ENCODE peak calls at places on chromosomes 16 and 17, in ten cellular contexts. E is T-helper 17 cell; V is stimulated activated naive CD8-positive, alpha-beta T cell treated with anti-CD3 and anti-CD28 coated beads, Interleukin-15, Interleukin-2, amounts not matched to agents 100 U/mL and 50 U/mL, for 24 hours; F is psoas muscle; K is SK-N-SH treated with all-trans-retinoic acid at 6 μM for 48 hours; T is foreskin keratinocyte; B is HepG2; Q is left lung; I is PC-3; A is activated CD4-positive, alpha-beta T cell treated with anti-CD3 and anti-CD28 coated beads for 36 hours. J is an unnamed sample.

GRCh38 chr16:69399361-69399760 is 13.6 kb upstream of the TERF2 start:
- ATAC-seq in E (no peak), V (peak; percentile 51), F (no peak), K (peak; percentile 55), T (no peak), B (no peak), Q (no peak), I (no peak), A (peak; percentile 77), J (no peak)

GRCh38 chr17:64028874-64029464 is 8.5 kb upstream of the ICAM2 start:
- ATAC-seq in E (no peak), V (no peak), F (peak; percentile 72), K (peak; percentile 85), T (peak; percentile 58), B (peak; percentile 57), Q (peak; percentile 62), I (peak; percentile 68), A (no peak), J (peak; percentile 69)

GRCh38 chr16:88449267-88449561 is 3.9 kb upstream of the ZFPM1 start:
- ATAC-seq in E (no peak), V (no peak), F (no peak), K (no peak), T (no peak), B (no peak), Q (no peak), I (no peak), A (no peak), J (no peak)

GRCh38 chr16:85750021-85750826 is 672 bp downstream of the C16orf74 start:
- ATAC-seq in E (peak; percentile 41), V (no peak), F (no peak), K (peak; percentile 64), T (peak; percentile 11), B (no peak), Q (peak; percentile 40), I (peak; percentile 6), A (no peak), J (no peak)

GRCh38 chr16:66247516-66248089 is 118.9 kb upstream of the CDH5 start:
- ATAC-seq in E (no peak), V (no peak), F (peak; percentile 59), K (no peak), T (no peak), B (no peak), Q (peak; percentile 46), I (peak; percentile 60), A (no peak), J (peak; percentile 57)

GRCh38 chr17:31731119-31731518 is 127.9 kb downstream of the COPRS start:
- ATAC-seq in E (no peak), V (no peak), F (no peak), K (no peak), T (no peak), B (no peak), Q (no peak), I (no peak), A (no peak), J (no peak)

GRCh38 chr16:68281368-68282063 is 17.2 kb downstream of the SLC7A6 start:
- ATAC-seq in E (peak; percentile 61), V (peak; percentile 67), F (peak; percentile 21), K (no peak), T (no peak), B (peak; percentile 97), Q (no peak), I (no peak), A (peak; percentile 28), J (no peak)

GRCh38 chr16:85437161-85438052 is 175.7 kb upstream of the GSE1 start:
- ATAC-seq in E (no peak), V (no peak), F (no peak), K (no peak), T (no peak), B (no peak), Q (peak; percentile 83), I (no peak), A (no peak), J (peak; percentile 85)

GRCh38 chr17:28717578-28718316 is at the start of gene RAB34:
- ATAC-seq in E (no peak), V (no peak), F (peak; percentile 11), K (no peak), T (peak; percentile 45), B (no peak), Q (peak; percentile 63), I (peak; percentile 58), A (no peak), J (peak; percentile 12)

GRCh38 chr16:71226229-71227141 is 4.0 kb downstream of the HYDIN start:
- ATAC-seq in E (no peak), V (no peak), F (no peak), K (no peak), T (no peak), B (no peak), Q (no peak), I (no peak), A (no peak), J (no peak)

GRCh38 chr17:42536372-42537155 is 523 bp downstream of the NAGLU start:
- ATAC-seq in E (peak; percentile 70), V (peak; percentile 79), F (peak; percentile 81), K (peak; percentile 77), T (peak; percentile 69), B (peak; percentile 69), Q (peak; percentile 82), I (peak; percentile 80), A (peak; percentile 76), J (peak; percentile 64)

GRCh38 chr16:81831722-81832126 is 52.6 kb downstream of the PLCG2 start:
- ATAC-seq in E (peak; percentile 65), V (peak; percentile 80), F (no peak), K (no peak), T (no peak), B (peak; percentile 48), Q (peak; percentile 85), I (peak; percentile 15), A (peak; percentile 91), J (peak; percentile 34)

GRCh38 chr16:20865420-20866126 is 34.6 kb downstream of the DCUN1D3 start:
- ATAC-seq in E (no peak), V (peak; percentile 19), F (no peak), K (peak; percentile 35), T (peak; percentile 73), B (no peak), Q (no peak), I (peak; percentile 47), A (peak; percentile 77), J (peak; percentile 74)

GRCh38 chr17:34850023-34850422 is 111.2 kb downstream of the CCT6B start:
- ATAC-seq in E (no peak), V (no peak), F (no peak), K (no peak), T (no peak), B (no peak), Q (no peak), I (no peak), A (no peak), J (no peak)

GRCh38 chr16:29911676-29912010 is 11.4 kb downstream of the ASPHD1 start:
- ATAC-seq in E (no peak), V (no peak), F (peak; percentile 31), K (no peak), T (no peak), B (peak; percentile 27), Q (no peak), I (no peak), A (no peak), J (no peak)

GRCh38 chr17:50660042-50660886 is 25.6 kb downstream of the ABCC3 start:
- ATAC-seq in E (no peak), V (no peak), F (peak; percentile 49), K (peak; percentile 57), T (no peak), B (peak; percentile 68), Q (peak; percentile 60), I (peak; percentile 32), A (no peak), J (peak; percentile 14)

GRCh38 chr16:2457946-2458345 is 2.0 kb upstream of the TEDC2 start:
- ATAC-seq in E (no peak), V (no peak), F (no peak), K (no peak), T (no peak), B (no peak), Q (peak; percentile 64), I (no peak), A (no peak), J (no peak)

GRCh38 chr16:84552135-84552534 is 47.7 kb upstream of the MEAK7 start:
- ATAC-seq in E (no peak), V (no peak), F (no peak), K (no peak), T (no peak), B (no peak), Q (no peak), I (no peak), A (no peak), J (no peak)

GRCh38 chr17:43591750-43592562 is 45.8 kb upstream of the ETV4 start:
- ATAC-seq in E (no peak), V (no peak), F (peak; percentile 58), K (peak; percentile 94), T (peak; percentile 34), B (no peak), Q (peak; percentile 81), I (peak; percentile 87), A (no peak), J (peak; percentile 34)

GRCh38 chr16:46638947-46639925 is 18.1 kb upstream of the SHCBP1 start:
- ATAC-seq in E (no peak), V (no peak), F (no peak), K (peak; percentile 65), T (peak; percentile 73), B (no peak), Q (no peak), I (peak; percentile 15), A (no peak), J (peak; percentile 80)

GRCh38 chr16:50839920-50840729 is 98.2 kb downstream of the CYLD start:
- ATAC-seq in E (no peak), V (no peak), F (no peak), K (no peak), T (no peak), B (no peak), Q (no peak), I (no peak), A (no peak), J (no peak)

GRCh38 chr17:50147841-50148225 is 2.6 kb downstream of the PPP1R9B start:
- ATAC-seq in E (no peak), V (no peak), F (peak; percentile 24), K (peak; percentile 25), T (no peak), B (peak; percentile 78), Q (no peak), I (no peak), A (no peak), J (no peak)

GRCh38 chr16:15542734-15543347 is 100.1 kb downstream of the MARF1 start:
- ATAC-seq in E (no peak), V (no peak), F (no peak), K (no peak), T (no peak), B (no peak), Q (no peak), I (no peak), A (no peak), J (no peak)

GRCh38 chr17:10033982-10034381 is 128.9 kb upstream of the RCVRN start:
- ATAC-seq in E (no peak), V (no peak), F (peak; percentile 45), K (no peak), T (no peak), B (no peak), Q (peak; percentile 50), I (no peak), A (no peak), J (no peak)

GRCh38 chr16:49757744-49758069 is 98.2 kb downstream of the ZNF423 start:
- ATAC-seq in E (no peak), V (no peak), F (no peak), K (no peak), T (no peak), B (no peak), Q (no peak), I (no peak), A (no peak), J (no peak)

GRCh38 chr17:55057184-55057583 is 88.6 kb downstream of the STXBP4 start:
- ATAC-seq in E (no peak), V (no peak), F (no peak), K (no peak), T (peak; percentile 61), B (no peak), Q (no peak), I (peak; percentile 82), A (no peak), J (no peak)

GRCh38 chr17:67717192-67717623 is 528 bp upstream of the NOL11 start:
- ATAC-seq in E (no peak), V (no peak), F (peak; percentile 8), K (peak; percentile 7), T (no peak), B (no peak), Q (no peak), I (no peak), A (no peak), J (no peak)

GRCh38 chr17:13746379-13746778 is 144.7 kb upstream of the HS3ST3A1 start:
- ATAC-seq in E (no peak), V (no peak), F (no peak), K (no peak), T (no peak), B (no peak), Q (no peak), I (no peak), A (no peak), J (no peak)